ENCODE peak calls at places on chromosomes 7 and 10, in six cellular contexts. B is mammary epithelial cell, Q is uterus, K is mesothelial cell of epicardium, W is A549, F is SK-N-SH. C is an unnamed sample.
A peak's percentile ranks its signal among the peaks of the same experiment; 100 is the strongest.

GRCh38 chr7:151517601-151518104 is 2.0 kb downstream of the RHEB start:
- DNase-seq in B (no peak), Q (no peak), K (no peak), W (no peak), F (no peak), C (no peak)

GRCh38 chr7:31314781-31315180 is 25.7 kb downstream of the NEUROD6 start:
- DNase-seq in B (no peak), Q (no peak), K (no peak), W (no peak), F (no peak), C (no peak)

GRCh38 chr10:120262857-120263547 is 194.0 kb upstream of the PLPP4 start:
- DNase-seq in B (peak; percentile 58), Q (no peak), K (no peak), W (no peak), F (no peak), C (peak; percentile 16)

GRCh38 chr7:43083091-43083490 is 29.4 kb upstream of the HECW1 start:
- DNase-seq in B (no peak), Q (no peak), K (no peak), W (no peak), F (no peak), C (no peak)

GRCh38 chr10:69801434-69802315 is at the start of gene COL13A1:
- DNase-seq in B (peak; percentile 76), Q (peak; percentile 25), K (peak; percentile 55), W (peak; percentile 35), F (peak; percentile 65), C (peak; percentile 86)

GRCh38 chr10:74293686-74294365 is 142.8 kb downstream of the ADK start:
- DNase-seq in B (peak; percentile 70), Q (no peak), K (peak; percentile 48), W (peak; percentile 39), F (no peak), C (peak; percentile 81)

GRCh38 chr10:97822261-97822687 is 27.4 kb upstream of the GOLGA7B start:
- DNase-seq in B (peak; percentile 79), Q (no peak), K (no peak), W (no peak), F (no peak), C (peak; percentile 79)

GRCh38 chr7:7274782-7275181 is 92.4 kb downstream of the C1GALT1 start:
- DNase-seq in B (peak; percentile 17), Q (no peak), K (no peak), W (no peak), F (no peak), C (peak; percentile 28)

GRCh38 chr7:116524609-116525297 is at the start of gene CAV1:
- DNase-seq in B (peak; percentile 98), Q (peak; percentile 88), K (peak; percentile 64), W (peak; percentile 96), F (peak; percentile 60), C (peak; percentile 97)

GRCh38 chr7:117148971-117149370 is 173.9 kb downstream of the WNT2 start:
- DNase-seq in B (no peak), Q (no peak), K (no peak), W (no peak), F (no peak), C (no peak)

GRCh38 chr7:73900286-73900685 is 39.3 kb downstream of the TMEM270 start:
- DNase-seq in B (no peak), Q (no peak), K (no peak), W (no peak), F (peak; percentile 46), C (no peak)

GRCh38 chr7:30908681-30909080 is 3.0 kb upstream of the AQP1 start:
- DNase-seq in B (no peak), Q (no peak), K (no peak), W (no peak), F (no peak), C (no peak)

GRCh38 chr10:69831231-69831855 is 29.6 kb downstream of the COL13A1 start:
- DNase-seq in B (no peak), Q (no peak), K (no peak), W (no peak), F (no peak), C (no peak)

GRCh38 chr10:74855027-74855426 is 28.6 kb downstream of the KAT6B start:
- DNase-seq in B (no peak), Q (no peak), K (no peak), W (no peak), F (peak; percentile 62), C (no peak)

GRCh38 chr10:93913706-93914105 is 19.9 kb downstream of the SLC35G1 start:
- DNase-seq in B (no peak), Q (no peak), K (no peak), W (no peak), F (no peak), C (no peak)

GRCh38 chr7:151796871-151797270 is 80.0 kb downstream of the PRKAG2 start:
- DNase-seq in B (no peak), Q (no peak), K (no peak), W (no peak), F (no peak), C (peak; percentile 45)

GRCh38 chr7:127872122-127872521 is 159.1 kb downstream of the LRRC4 start:
- DNase-seq in B (no peak), Q (no peak), K (no peak), W (no peak), F (no peak), C (no peak)

GRCh38 chr10:70890917-70891431 is 2.6 kb upstream of the PCBD1 start:
- DNase-seq in B (no peak), Q (peak; percentile 30), K (no peak), W (no peak), F (peak; percentile 88), C (no peak)

GRCh38 chr7:157719705-157720655 is 383.2 kb downstream of the DNAJB6 start:
- DNase-seq in B (no peak), Q (no peak), K (no peak), W (no peak), F (no peak), C (no peak)

GRCh38 chr10:125151824-125152634 is 8.3 kb downstream of the CTBP2 start:
- DNase-seq in B (no peak), Q (peak; percentile 30), K (no peak), W (no peak), F (no peak), C (no peak)

GRCh38 chr7:149334219-149334618 is 72.2 kb downstream of the ZNF783 start:
- DNase-seq in B (no peak), Q (no peak), K (no peak), W (peak; percentile 28), F (no peak), C (no peak)

GRCh38 chr10:50946991-50947781 is 61.8 kb upstream of the A1CF start:
- DNase-seq in B (no peak), Q (no peak), K (no peak), W (no peak), F (no peak), C (no peak)

GRCh38 chr10:132398566-132398991 is 1.6 kb downstream of the PWWP2B start:
- DNase-seq in B (no peak), Q (peak; percentile 22), K (no peak), W (no peak), F (no peak), C (no peak)

GRCh38 chr7:79452495-79453265 is 787 bp downstream of the MAGI2 start:
- DNase-seq in B (no peak), Q (peak; percentile 20), K (peak; percentile 57), W (peak; percentile 11), F (peak; percentile 61), C (no peak)

GRCh38 chr10:21505711-21506278 is 19.7 kb downstream of the SKIDA1 start:
- DNase-seq in B (no peak), Q (no peak), K (no peak), W (no peak), F (peak; percentile 67), C (peak; percentile 19)

GRCh38 chr10:74753295-74754211 is 72.8 kb upstream of the KAT6B start:
- DNase-seq in B (no peak), Q (peak; percentile 78), K (no peak), W (no peak), F (no peak), C (no peak)

GRCh38 chr7:18117482-18117881 is 89.8 kb upstream of the PRPS1L1 start:
- DNase-seq in B (no peak), Q (no peak), K (no peak), W (no peak), F (no peak), C (no peak)

DNA sequence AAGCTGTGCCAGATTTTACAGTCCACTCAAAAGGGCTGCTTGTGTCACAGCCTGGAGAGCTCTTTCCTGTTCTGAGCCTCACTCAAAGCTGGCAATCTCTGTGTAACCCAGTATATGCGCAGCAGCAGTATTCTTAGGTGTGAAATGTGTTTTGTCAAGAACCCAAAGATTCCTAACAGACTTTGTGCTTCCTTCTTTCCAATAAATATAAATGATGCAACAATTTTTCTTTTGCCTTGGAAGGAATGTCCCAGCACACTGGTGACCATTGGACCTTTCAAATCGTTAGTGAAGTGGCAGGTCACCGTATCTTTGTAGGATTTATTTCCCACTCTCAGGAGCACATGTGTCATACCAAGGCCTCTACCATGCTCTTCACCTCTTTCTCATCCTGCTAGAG is 5.6 kb upstream of the ZC3HAV1 start:
- DNase-seq in B (no peak), Q (no peak), K (no peak), W (no peak), F (no peak), C (no peak)
- TF ChIP-seq CTCF in B (no peak), Q (no peak), K (no peak), W (no peak), F (no peak), C (no peak)

GRCh38 chr10:111370101-111370500 is 293.3 kb downstream of the ADRA2A start:
- DNase-seq in B (no peak), Q (no peak), K (no peak), W (no peak), F (no peak), C (no peak)
- TF ChIP-seq CTCF in B (no peak), Q (no peak), K (no peak), W (no peak), F (no peak), C (no peak)

GRCh38 chr7:146781352-146782116 is 664.9 kb downstream of the CNTNAP2 start:
- DNase-seq in B (no peak), Q (no peak), K (no peak), W (no peak), F (no peak), C (no peak)
- TF ChIP-seq CTCF in B (no peak), Q (no peak), K (no peak), W (no peak), F (no peak), C (no peak)

GRCh38 chr7:130823060-130823459 is 89.1 kb upstream of the KLF14 start:
- DNase-seq in B (no peak), Q (no peak), K (no peak), W (no peak), F (no peak), C (no peak)

GRCh38 chr7:130825819-130826218 is 91.8 kb upstream of the KLF14 start:
- DNase-seq in B (no peak), Q (no peak), K (no peak), W (no peak), F (no peak), C (no peak)

GRCh38 chr7:130821864-130822263 is 87.9 kb upstream of the KLF14 start:
- DNase-seq in B (peak; percentile 19), Q (no peak), K (no peak), W (no peak), F (no peak), C (no peak)

GRCh38 chr7:130818056-130818455 is 84.0 kb upstream of the KLF14 start:
- DNase-seq in B (no peak), Q (no peak), K (no peak), W (no peak), F (no peak), C (no peak)

DNA sequence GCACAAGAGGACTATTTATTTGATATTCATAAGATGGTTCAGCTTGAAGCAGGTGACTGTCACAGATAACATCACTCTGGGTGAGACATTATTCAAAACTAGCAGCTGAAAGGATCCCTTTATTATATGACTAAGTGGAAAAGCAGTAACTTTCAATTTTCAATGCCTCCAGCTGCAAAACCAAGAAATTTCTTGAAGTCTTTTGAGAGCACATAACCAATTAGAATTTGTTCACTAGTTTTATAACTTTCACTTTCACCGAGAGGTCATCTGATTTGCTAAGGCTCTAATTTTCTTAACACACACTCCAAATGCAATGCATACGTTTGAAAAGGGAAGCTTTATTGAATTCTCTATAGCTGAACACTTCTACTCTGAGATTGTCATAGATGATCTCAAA is 88.6 kb upstream of the KLF14 start:
- DNase-seq in B (peak; percentile 60), Q (no peak), K (no peak), W (no peak), F (no peak), C (no peak)
- TF ChIP-seq CTCF in B (no peak), Q (no peak), K (no peak), W (no peak), F (no peak), C (no peak)

C was measured in MCF 10A.